ENCODE peak calls at places on chromosomes 13 and 19, in five cellular contexts. N is testis, T is GM12878, B is small intestine, S is neural progenitor cell. Z is an unnamed sample.

GRCh38 chr13:52850396-52851152 is 2.1 kb upstream of the PCDH8 start:
- DNase-seq in N (peak; percentile 88), T (no peak), B (peak; percentile 50), S (peak; percentile 93), Z (peak; percentile 70)

GRCh38 chr19:47094557-47095517 is 18.7 kb downstream of the ZC3H4 start:
- DNase-seq in N (no peak), T (no peak), B (peak; percentile 68), S (no peak), Z (peak; percentile 71)

GRCh38 chr19:38740932-38741331 is 3.3 kb downstream of the CAPN12 start:
- DNase-seq in N (no peak), T (no peak), B (no peak), S (no peak), Z (no peak)

GRCh38 chr19:35760711-35761349 is 2.9 kb downstream of the PROSER3 start:
- DNase-seq in N (no peak), T (no peak), B (no peak), S (peak; percentile 0), Z (no peak)

GRCh38 chr13:112756081-112756480 is 66.2 kb downstream of the ATP11A start:
- DNase-seq in N (no peak), T (no peak), B (no peak), S (no peak), Z (no peak)

GRCh38 chr19:41350735-41351338 is 2.9 kb downstream of the TGFB1 start:
- DNase-seq in N (no peak), T (no peak), B (peak; percentile 35), S (no peak), Z (no peak)

GRCh38 chr13:113548778-113549621 is 35.6 kb upstream of the TFDP1 start:
- DNase-seq in N (peak; percentile 51), T (no peak), B (no peak), S (no peak), Z (no peak)

GRCh38 chr13:30877335-30877734 is 28.7 kb upstream of the MEDAG start:
- DNase-seq in N (no peak), T (no peak), B (no peak), S (no peak), Z (no peak)

GRCh38 chr13:111492341-111492945 is 172.0 kb downstream of the TEX29 start:
- DNase-seq in N (no peak), T (no peak), B (no peak), S (no peak), Z (no peak)

GRCh38 chr19:19528721-19529490 is at the start of gene YJEFN3:
- DNase-seq in N (peak; percentile 74), T (no peak), B (no peak), S (peak; percentile 61), Z (no peak)

GRCh38 chr13:94967183-94968039 is 255.1 kb upstream of the SOX21 start:
- DNase-seq in N (no peak), T (no peak), B (no peak), S (peak; percentile 85), Z (no peak)

GRCh38 chr19:48737360-48737998 is 2.9 kb downstream of the RASIP1 start:
- DNase-seq in N (no peak), T (no peak), B (no peak), S (peak; percentile 69), Z (no peak)

GRCh38 chr13:101695870-101696516 is 243.5 kb downstream of the ITGBL1 start:
- DNase-seq in N (no peak), T (no peak), B (no peak), S (no peak), Z (no peak)

DNA sequence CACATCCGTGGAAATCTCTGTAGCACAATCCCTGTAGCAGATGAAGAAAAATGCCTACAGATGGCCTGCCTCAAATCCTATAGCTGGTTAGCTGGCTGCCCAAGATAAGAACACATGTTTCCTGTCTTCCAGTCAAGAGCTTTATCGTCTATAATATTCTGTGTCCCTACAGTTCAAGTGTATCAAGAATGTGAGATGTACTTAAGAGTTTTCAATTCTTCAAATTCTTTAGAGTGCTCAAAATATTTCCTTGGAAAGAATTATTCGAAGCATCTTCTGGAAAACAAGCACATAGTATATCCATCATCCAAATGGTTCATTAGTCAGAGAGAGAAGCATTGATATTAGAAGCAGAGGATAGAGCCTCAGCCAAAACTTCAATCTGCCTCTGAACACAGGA is 239.8 kb downstream of the COG6 start:
- DNase-seq in N (no peak), T (no peak), B (no peak), S (no peak), Z (no peak)
- H3K4me1 ChIP-seq in N (no peaks in the 10 kb centered on the region), T (no peaks in the 10 kb centered on the region), B (no peaks in the 10 kb centered on the region), S (no peaks in the 10 kb centered on the region), Z (no peaks in the 10 kb centered on the region)

GRCh38 chr19:4843647-4843965 is 12.1 kb upstream of the TICAM1 start:
- DNase-seq in N (no peak), T (no peak), B (no peak), S (no peak), Z (no peak)
- H3K36me3 ChIP-seq in N (no peaks in the 10 kb centered on the region), T (peaks cover 14% of the 10 kb centered on the region), B (peaks cover 14% of the 10 kb centered on the region), S (no peaks in the 10 kb centered on the region), Z (peaks cover 11% of the 10 kb centered on the region)

DNA sequence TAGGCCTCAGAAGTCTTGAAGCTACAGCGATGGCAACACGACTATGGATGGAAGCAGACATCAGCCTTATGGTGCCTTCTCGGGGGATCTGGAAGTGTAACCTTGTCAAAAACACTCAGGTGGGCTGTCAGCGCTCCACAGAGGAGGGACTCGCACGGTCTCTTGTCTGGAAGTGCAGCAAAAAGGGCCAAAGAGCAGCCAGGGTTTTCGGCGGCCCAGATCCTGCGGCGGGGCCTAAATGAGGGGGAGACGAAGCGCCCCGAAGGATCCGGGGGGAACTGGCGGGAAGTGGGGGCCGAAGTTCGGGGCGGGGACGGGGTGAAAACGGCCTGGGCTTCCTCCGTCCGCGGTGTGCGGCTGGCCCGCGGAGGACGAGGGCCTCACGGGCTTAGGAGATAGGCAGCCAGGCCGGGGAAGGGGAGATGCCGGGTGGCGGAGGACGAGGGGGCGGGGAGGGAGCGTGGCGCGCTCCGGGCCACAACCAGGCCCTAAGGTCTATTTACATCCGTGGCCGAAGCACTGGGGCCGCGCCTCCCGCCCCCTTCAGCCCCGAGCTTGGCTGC is 637 bp downstream of the RANBP3 start:
- DNase-seq in N (no peak), T (no peak), B (no peak), S (no peak), Z (no peak)
- H3K4me1 ChIP-seq in N (peaks cover 19% of the 10 kb centered on the region), T (peaks cover 21% of the 10 kb centered on the region), B (peaks cover 19% of the 10 kb centered on the region), S (peaks cover 5% of the 10 kb centered on the region), Z (peaks cover 8% of the 10 kb centered on the region)

DNA sequence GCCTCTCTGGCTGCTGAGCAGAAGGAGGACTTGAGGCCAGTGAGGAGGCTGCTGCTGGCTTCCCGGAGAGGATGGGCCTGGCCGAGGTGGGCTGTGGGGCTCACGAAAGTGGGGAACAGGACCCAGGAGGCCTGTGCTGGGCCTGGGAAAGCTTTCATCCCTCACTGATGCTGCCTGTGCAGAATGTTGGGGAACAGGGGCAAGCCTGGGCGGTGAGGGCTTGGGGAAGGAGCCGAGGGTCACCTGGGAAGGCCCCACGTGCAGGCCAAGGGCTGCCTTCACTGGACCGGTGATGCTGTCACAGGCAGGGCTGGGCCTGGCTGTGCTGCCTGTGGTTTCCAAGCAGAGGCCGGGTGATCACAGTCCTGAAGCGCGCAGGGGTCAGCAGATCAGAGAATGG is 9.4 kb downstream of the AP1M1 start:
- DNase-seq in N (no peak), T (no peak), B (no peak), S (no peak), Z (no peak)
- H3K36me3 ChIP-seq in N (no peaks in the 10 kb centered on the region), T (peaks cover 10% of the 10 kb centered on the region), B (peaks cover 15% of the 10 kb centered on the region), S (no peaks in the 10 kb centered on the region), Z (peaks cover 10% of the 10 kb centered on the region)

GRCh38 chr13:98481511-98481951 is 95.4 kb downstream of the STK24 start:
- DNase-seq in N (no peak), T (no peak), B (peak; percentile 12), S (no peak), Z (no peak)
- H3K4me1 ChIP-seq in N (peaks cover 44% of the 10 kb centered on the region), T (peaks cover 78% of the 10 kb centered on the region), B (peaks cover 38% of the 10 kb centered on the region), S (peaks cover 77% of the 10 kb centered on the region), Z (peaks cover 35% of the 10 kb centered on the region)